ENCODE peak calls at places on chromosomes 1 and 21, in eight cellular contexts. M, O, F, G, E, C, H and L are unnamed samples.
A peak's percentile ranks its signal among the peaks of the same experiment; 100 is the strongest.

GRCh38 chr1:91021686-91022517 is at the start of gene ZNF644:
- DNase-seq in M (peak; percentile 93), O (peak; percentile 91), C (peak; percentile 93), E (peak; percentile 91), H (peak; percentile 95), G (peak; percentile 87), F (peak; percentile 95), L (peak; percentile 90)

GRCh38 chr1:42703888-42704464 is 21.8 kb downstream of the YBX1 start:
- DNase-seq in M (no peak), F (no peak), O (no peak), G (no peak), H (no peak), C (no peak), E (no peak), L (no peak)

GRCh38 chr1:87294633-87295032 is 34.0 kb upstream of the LMO4 start:
- DNase-seq in G (no peak), O (no peak), M (no peak), H (no peak), F (no peak), E (no peak), C (no peak), L (no peak)

GRCh38 chr1:60571811-60572210 is 498.2 kb upstream of the C1orf87 start:
- DNase-seq in H (no peak), M (peak; percentile 74), C (no peak), O (no peak), E (no peak), G (no peak), F (no peak), L (no peak)

GRCh38 chr1:89986020-89986419 is 8.9 kb upstream of the ZNF326 start:
- DNase-seq in H (no peak), E (no peak), G (no peak), O (no peak), M (no peak), F (no peak), C (no peak), L (no peak)

GRCh38 chr1:203858975-203859374 is 2.4 kb upstream of the SNRPE start:
- DNase-seq in H (no peak), C (no peak), O (no peak), E (no peak), F (no peak), G (no peak), M (no peak), L (no peak)

GRCh38 chr1:1200876-1201810 is 5.2 kb downstream of the TNFRSF18 start:
- DNase-seq in O (peak; percentile 78), C (peak; percentile 55), F (peak; percentile 87), M (peak; percentile 11), E (peak; percentile 61), H (peak; percentile 81), G (peak; percentile 76), L (peak; percentile 44)

GRCh38 chr1:23525558-23526174 is 5.4 kb downstream of the E2F2 start:
- DNase-seq in H (no peak), C (no peak), G (no peak), E (no peak), M (no peak), O (no peak), F (peak; percentile 34), L (no peak)

GRCh38 chr21:45289655-45290515 is 2.2 kb upstream of the POFUT2 start:
- DNase-seq in H (no peak), E (peak; percentile 22), C (peak; percentile 20), M (peak; percentile 39), F (no peak), O (peak; percentile 29), G (peak; percentile 33), L (no peak)

GRCh38 chr1:63742526-63742925 is 31.3 kb upstream of the ROR1 start:
- DNase-seq in H (no peak), O (no peak), C (no peak), E (no peak), M (no peak), F (no peak), G (no peak), L (no peak)

GRCh38 chr1:197444754-197445153 is 176.7 kb downstream of the CRB1 start:
- DNase-seq in E (no peak), M (peak; percentile 33), G (no peak), O (no peak), C (no peak), F (no peak), H (no peak), L (no peak)

GRCh38 chr1:29876902-29877301 is 640.6 kb downstream of the PTPRU start:
- DNase-seq in C (no peak), F (no peak), H (no peak), G (peak; percentile 67), E (no peak), O (no peak), M (no peak), L (no peak)

GRCh38 chr1:235708390-235708962 is 58.9 kb upstream of the GNG4 start:
- DNase-seq in O (no peak), H (no peak), G (no peak), C (no peak), E (peak; percentile 38), M (no peak), F (no peak), L (no peak)

GRCh38 chr1:114509596-114510234 is 1.3 kb downstream of the TRIM33 start:
- DNase-seq in H (no peak), F (no peak), G (no peak), C (no peak), E (no peak), M (no peak), O (no peak), L (no peak)
- H3K27ac ChIP-seq in H (peak overlapping the region; percentile 99), F (peak overlapping the region; percentile 100), G (peak overlapping the region; percentile 91), C (peak overlapping the region; percentile 99), E (peak overlapping the region; percentile 68), M (peak overlapping the region; percentile 64), O (peak overlapping the region; percentile 99), L (peak overlapping the region; percentile 97)

GRCh38 chr1:245180496-245180895 is 25.7 kb downstream of the KIF26B start:
- DNase-seq in M (no peak), C (no peak), O (no peak), F (no peak), H (no peak), E (no peak), G (no peak), L (no peak)

GRCh38 chr1:245183429-245183828 is 28.6 kb downstream of the KIF26B start:
- DNase-seq in O (no peak), H (no peak), G (no peak), M (peak; percentile 6), C (no peak), F (no peak), E (no peak), L (no peak)

GRCh38 chr1:245179706-245180105 is 24.9 kb downstream of the KIF26B start:
- DNase-seq in C (no peak), G (no peak), M (no peak), H (no peak), F (no peak), O (no peak), E (no peak), L (no peak)

GRCh38 chr1:245182028-245182427 is 27.2 kb downstream of the KIF26B start:
- DNase-seq in F (no peak), E (no peak), H (no peak), O (no peak), M (no peak), G (no peak), C (no peak), L (no peak)

DNA sequence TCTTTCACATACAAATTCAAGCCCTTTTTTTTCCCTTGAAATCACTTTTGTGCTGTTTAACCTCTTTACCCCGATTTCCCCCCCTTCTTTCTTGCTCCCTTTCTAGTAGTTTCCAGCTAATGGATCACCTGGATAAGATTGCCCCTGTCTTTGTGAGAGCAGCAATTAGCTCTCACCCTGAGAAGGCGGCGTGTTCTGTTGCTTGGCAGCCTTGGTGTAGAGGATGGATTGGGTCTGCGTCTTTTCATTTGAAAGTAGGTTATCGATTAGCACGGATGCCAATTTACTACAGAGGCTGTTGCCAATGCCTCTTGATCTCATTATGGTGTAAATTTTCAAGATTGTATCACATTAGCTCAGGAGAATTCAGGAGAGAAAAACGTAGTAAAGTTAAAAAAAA is 26.3 kb downstream of the KIF26B start:
- DNase-seq in M (no peak), F (no peak), G (no peak), E (no peak), O (no peak), H (no peak), C (no peak), L (no peak)
- H3K4me3 ChIP-seq in M (no peak overlapping the region), F (no peak overlapping the region), G (no peak overlapping the region), E (no peak overlapping the region), O (no peak overlapping the region), H (no peak overlapping the region), C (no peak overlapping the region), L (no peak overlapping the region)

GRCh38 chr1:201284636-201285035 is 1.3 kb downstream of the PKP1 start:
- DNase-seq in H (no peak), F (no peak), G (no peak), O (no peak), E (no peak), C (no peak), M (no peak), L (no peak)
- H3K27ac ChIP-seq in H (no peak overlapping the region), F (no peak overlapping the region), G (no peak overlapping the region), O (no peak overlapping the region), E (peak overlapping the region; percentile 80), C (no peak overlapping the region), M (no peak overlapping the region), L (no peak overlapping the region)

GRCh38 chr1:204885288-204885711 is 14.6 kb downstream of the NFASC start:
- DNase-seq in G (peak; percentile 27), E (no peak), H (no peak), F (no peak), O (no peak), C (no peak), M (no peak), L (peak; percentile 53)

GRCh38 chr1:204888294-204888693 is 17.6 kb downstream of the NFASC start:
- DNase-seq in O (no peak), G (no peak), H (no peak), E (no peak), C (no peak), M (no peak), F (no peak), L (no peak)

GRCh38 chr1:204883405-204883804 is 12.7 kb downstream of the NFASC start:
- DNase-seq in M (no peak), E (no peak), C (no peak), F (no peak), O (no peak), G (no peak), H (no peak), L (no peak)

GRCh38 chr1:204887846-204888245 is 17.2 kb downstream of the NFASC start:
- DNase-seq in M (no peak), H (no peak), F (no peak), C (no peak), G (no peak), O (no peak), E (no peak), L (no peak)

DNA sequence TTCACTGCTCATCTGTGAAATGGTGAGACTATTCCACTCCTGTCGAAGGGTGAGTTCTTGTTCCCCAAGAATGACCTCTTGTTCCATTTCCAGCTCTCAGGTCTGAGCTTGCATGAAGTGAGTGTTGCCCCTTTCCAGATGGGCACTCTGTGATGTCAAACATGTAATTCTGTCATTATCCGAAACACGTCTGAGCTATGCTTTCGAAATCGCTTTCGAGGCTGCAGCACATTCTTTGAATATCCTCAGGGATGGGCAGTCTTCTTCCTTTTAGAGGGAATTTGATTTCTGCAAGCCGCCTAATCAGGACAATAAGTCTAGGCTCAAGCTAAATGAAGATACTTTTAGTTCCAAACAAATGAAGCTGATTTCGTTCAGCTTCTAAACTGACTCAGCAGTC is 15.1 kb downstream of the NFASC start:
- DNase-seq in E (no peak), H (no peak), O (no peak), F (no peak), C (no peak), M (no peak), G (no peak), L (no peak)
- H3K4me3 ChIP-seq in E (no peak overlapping the region), H (peak overlapping the region; percentile 24), O (peak overlapping the region; percentile 6), F (no peak overlapping the region), C (no peak overlapping the region), M (no peak overlapping the region), G (no peak overlapping the region), L (peak overlapping the region; percentile 39)